ENCODE peak calls at places on chromosomes 7 and 10, in six cellular contexts. C is stimulated activated CD4-positive, alpha-beta T cell treated with anti-CD3 and anti-CD28 coated beads, Interleukin-1b, Interleukin-23, amount 100 ng/mL, for 1 hour; O is SW480; K is IMR-90; W is RCC 7860; Y is T-cell. R is an unnamed sample.

GRCh38 chr10:133277993-133278576 is 1.4 kb upstream of the ADAM8 start:
- DNase-seq in C (no peak), O (peak; percentile 55), K (no peak), W (no peak), Y (no peak), R (no peak)

GRCh38 chr10:122292376-122292775 is 21.3 kb downstream of the BTBD16 start:
- DNase-seq in C (no peak), O (peak; percentile 82), K (no peak), W (no peak), Y (no peak), R (no peak)

GRCh38 chr7:102883098-102883860 is 29.5 kb upstream of the LRRC17 start:
- DNase-seq in C (no peak), O (peak; percentile 33), K (peak; percentile 76), W (peak; percentile 46), Y (no peak), R (peak; percentile 66)

GRCh38 chr7:5388273-5388866 is 35.3 kb downstream of the TNRC18 start:
- DNase-seq in C (no peak), O (no peak), K (no peak), W (no peak), Y (no peak), R (no peak)

GRCh38 chr10:78523453-78523852 is 489.8 kb downstream of the RPS24 start:
- DNase-seq in C (no peak), O (no peak), K (no peak), W (no peak), Y (no peak), R (no peak)

GRCh38 chr7:150631866-150632864 is at the start of gene GIMAP6:
- DNase-seq in C (no peak), O (no peak), K (no peak), W (no peak), Y (peak; percentile 43), R (no peak)

GRCh38 chr7:144416341-144416740 is 12.8 kb upstream of the NOBOX start:
- DNase-seq in C (no peak), O (no peak), K (no peak), W (no peak), Y (no peak), R (no peak)

GRCh38 chr10:5814110-5815107 is 1.2 kb upstream of the GDI2 start:
- DNase-seq in C (no peak), O (no peak), K (peak; percentile 22), W (peak; percentile 15), Y (no peak), R (no peak)

GRCh38 chr10:35463105-35463867 is 127.0 kb downstream of the CCNY start:
- DNase-seq in C (no peak), O (no peak), K (peak; percentile 34), W (no peak), Y (no peak), R (no peak)

GRCh38 chr10:132615346-132616169 is 78.0 kb downstream of the INPP5A start:
- DNase-seq in C (no peak), O (no peak), K (no peak), W (no peak), Y (no peak), R (no peak)

GRCh38 chr10:61835069-61835908 is 66.2 kb upstream of the ARID5B start:
- DNase-seq in C (no peak), O (peak; percentile 36), K (peak; percentile 78), W (peak; percentile 68), Y (no peak), R (peak; percentile 83)

GRCh38 chr10:3935933-3936359 is 150.9 kb upstream of the KLF6 start:
- DNase-seq in C (no peak), O (no peak), K (no peak), W (no peak), Y (no peak), R (no peak)

GRCh38 chr10:60123172-60123571 is 216.8 kb upstream of the CCDC6 start:
- DNase-seq in C (no peak), O (no peak), K (peak; percentile 76), W (peak; percentile 73), Y (no peak), R (peak; percentile 96)

GRCh38 chr7:151634643-151635042 is 114.9 kb upstream of the RHEB start:
- DNase-seq in C (no peak), O (no peak), K (no peak), W (no peak), Y (no peak), R (no peak)

GRCh38 chr10:28367865-28368541 is 65.1 kb upstream of the MPP7 start:
- DNase-seq in C (peak; percentile 10), O (no peak), K (no peak), W (no peak), Y (peak; percentile 58), R (no peak)

GRCh38 chr10:97939446-97939990 is 89.9 kb downstream of the GOLGA7B start:
- DNase-seq in C (no peak), O (no peak), K (no peak), W (no peak), Y (no peak), R (no peak)

GRCh38 chr7:20402297-20403230 is 71.9 kb downstream of the ITGB8 start:
- DNase-seq in C (no peak), O (peak; percentile 8), K (peak; percentile 5), W (no peak), Y (no peak), R (no peak)

GRCh38 chr7:16345979-16346958 is 75.1 kb downstream of the CRPPA start:
- DNase-seq in C (no peak), O (peak; percentile 87), K (peak; percentile 58), W (peak; percentile 97), Y (no peak), R (peak; percentile 96)

GRCh38 chr7:23955145-23955544 is 245.1 kb downstream of the STK31 start:
- DNase-seq in C (no peak), O (peak; percentile 22), K (peak; percentile 6), W (no peak), Y (no peak), R (peak; percentile 64)

GRCh38 chr7:108308276-108308675 is 148.0 kb downstream of the NRCAM start:
- DNase-seq in C (no peak), O (no peak), K (no peak), W (no peak), Y (no peak), R (peak; percentile 30)

GRCh38 chr10:44512345-44513095 is 127.6 kb upstream of the CXCL12 start:
- DNase-seq in C (no peak), O (no peak), K (no peak), W (no peak), Y (no peak), R (no peak)

GRCh38 chr7:1804310-1804709 is 134.2 kb downstream of the ELFN1 start:
- DNase-seq in C (no peak), O (no peak), K (no peak), W (no peak), Y (no peak), R (no peak)

GRCh38 chr10:78717200-78717599 is 351.6 kb upstream of the ZMIZ1 start:
- DNase-seq in C (no peak), O (no peak), K (peak; percentile 73), W (no peak), Y (no peak), R (peak; percentile 40)

GRCh38 chr10:114172241-114172640 is 1.8 kb downstream of the CCDC186 start:
- DNase-seq in C (no peak), O (peak; percentile 12), K (peak; percentile 40), W (peak; percentile 22), Y (no peak), R (peak; percentile 66)

GRCh38 chr7:100753750-100754149 is 20.4 kb downstream of the ZAN start:
- DNase-seq in C (no peak), O (no peak), K (peak; percentile 1), W (no peak), Y (no peak), R (no peak)

GRCh38 chr10:44180321-44181154 is 204.4 kb downstream of the CXCL12 start:
- DNase-seq in C (no peak), O (peak; percentile 50), K (peak; percentile 95), W (peak; percentile 60), Y (no peak), R (peak; percentile 19)

GRCh38 chr7:50207251-50207564 is 97.3 kb upstream of the IKZF1 start:
- DNase-seq in C (no peak), O (no peak), K (no peak), W (no peak), Y (no peak), R (no peak)

GRCh38 chr10:29304259-29305030 is 15.6 kb downstream of the LYZL1 start:
- DNase-seq in C (peak; percentile 0), O (peak; percentile 72), K (peak; percentile 70), W (peak; percentile 56), Y (no peak), R (peak; percentile 73)

GRCh38 chr10:4066581-4067403 is 281.8 kb upstream of the KLF6 start:
- DNase-seq in C (no peak), O (no peak), K (no peak), W (no peak), Y (no peak), R (no peak)

GRCh38 chr7:2011266-2012043 is 221.3 kb downstream of the MAD1L1 start:
- DNase-seq in C (no peak), O (no peak), K (no peak), W (no peak), Y (no peak), R (no peak)

GRCh38 chr10:78210548-78210947 is 176.9 kb downstream of the RPS24 start:
- DNase-seq in C (no peak), O (no peak), K (no peak), W (peak; percentile 62), Y (no peak), R (no peak)

GRCh38 chr10:73060738-73061635 is 35.7 kb downstream of the P4HA1 start:
- DNase-seq in C (no peak), O (peak; percentile 59), K (peak; percentile 8), W (peak; percentile 28), Y (no peak), R (peak; percentile 43)

GRCh38 chr7:17384400-17384799 is 85.9 kb downstream of the AHR start:
- DNase-seq in C (no peak), O (no peak), K (no peak), W (no peak), Y (no peak), R (no peak)

GRCh38 chr10:71255817-71256660 is 43.7 kb downstream of the UNC5B start:
- DNase-seq in C (no peak), O (peak; percentile 73), K (peak; percentile 91), W (peak; percentile 29), Y (no peak), R (peak; percentile 36)

GRCh38 chr10:111990734-111991133 is 192.8 kb downstream of the GPAM start:
- DNase-seq in C (no peak), O (no peak), K (no peak), W (no peak), Y (no peak), R (no peak)

GRCh38 chr7:121204537-121204936 is 124.3 kb upstream of the WNT16 start:
- DNase-seq in C (no peak), O (no peak), K (peak; percentile 32), W (no peak), Y (no peak), R (no peak)

GRCh38 chr10:110759523-110759922 is 112.2 kb upstream of the PDCD4 start:
- DNase-seq in C (no peak), O (no peak), K (no peak), W (no peak), Y (no peak), R (no peak)

GRCh38 chr10:96995851-96996250 is 163.8 kb downstream of the LCOR start:
- DNase-seq in C (no peak), O (no peak), K (peak; percentile 20), W (no peak), Y (no peak), R (peak; percentile 21)

GRCh38 chr7:85068796-85069195 is 118.1 kb downstream of the SEMA3D start:
- DNase-seq in C (no peak), O (peak; percentile 13), K (peak; percentile 83), W (no peak), Y (no peak), R (peak; percentile 31)